ENCODE peak calls at places on chromosomes 5 and 9, in seven cellular contexts. U is IMR-90, P is neuronal stem cell, N is mesenchymal stem cell, L is trophoblast cell, Q is mesendoderm, B is H1. K is an unnamed sample.

GRCh38 chr5:41414598-41414997 is 95.8 kb downstream of the PLCXD3 start:
- DNase-seq in P (no peak), B (no peak), N (peak; percentile 81), L (peak; percentile 69), Q (peak; percentile 54), U (peak; percentile 96), K (no peak)

GRCh38 chr9:20373263-20373662 is 249.0 kb downstream of the MLLT3 start:
- DNase-seq in Q (no peak), B (no peak), U (no peak), P (no peak), L (no peak), N (no peak), K (no peak)

GRCh38 chr9:20994486-20994885 is 37.0 kb downstream of the HACD4 start:
- DNase-seq in B (no peak), P (no peak), L (no peak), U (no peak), Q (no peak), N (no peak), K (no peak)

GRCh38 chr5:151234476-151235238 is 10.8 kb upstream of the CCDC69 start:
- DNase-seq in U (peak; percentile 41), L (no peak), Q (no peak), B (no peak), P (no peak), N (peak; percentile 69), K (no peak)

GRCh38 chr9:99259231-99259918 is 37.3 kb downstream of the SEC61B start:
- DNase-seq in N (no peak), Q (peak; percentile 32), U (no peak), P (no peak), B (peak; percentile 67), L (no peak), K (peak; percentile 61)

GRCh38 chr5:132019857-132020555 is 8.5 kb upstream of the ACSL6 start:
- DNase-seq in U (no peak), B (no peak), N (no peak), Q (no peak), L (no peak), P (no peak), K (no peak)

GRCh38 chr5:59813761-59814562 is 79.6 kb downstream of the PDE4D start:
- DNase-seq in L (peak; percentile 92), Q (peak; percentile 80), P (peak; percentile 54), U (peak; percentile 67), B (peak; percentile 60), N (peak; percentile 82), K (no peak)

GRCh38 chr9:38226491-38226951 is 157.5 kb upstream of the SHB start:
- DNase-seq in P (no peak), L (peak; percentile 87), U (peak; percentile 4), Q (peak; percentile 75), B (no peak), N (no peak), K (peak; percentile 50)

GRCh38 chr9:89036862-89037261 is 45.6 kb downstream of the S1PR3 start:
- DNase-seq in N (no peak), B (no peak), Q (no peak), U (no peak), L (no peak), P (no peak), K (no peak)

GRCh38 chr5:69209607-69210006 is 20.2 kb downstream of the CENPH start:
- DNase-seq in U (peak; percentile 42), N (no peak), Q (no peak), B (no peak), L (peak; percentile 27), P (no peak), K (no peak)

GRCh38 chr9:134128727-134129679 is 6.9 kb upstream of the WDR5 start:
- DNase-seq in N (no peak), P (no peak), Q (no peak), B (no peak), L (peak; percentile 44), U (no peak), K (no peak)

GRCh38 chr9:15468113-15468512 is 42.7 kb downstream of the PSIP1 start:
- DNase-seq in L (no peak), N (peak; percentile 12), Q (no peak), B (no peak), U (peak; percentile 10), P (no peak), K (no peak)

GRCh38 chr9:137786511-137786920 is 91.1 kb upstream of the CACNA1B start:
- DNase-seq in U (peak; percentile 19), B (no peak), L (no peak), P (no peak), Q (no peak), N (no peak), K (no peak)
- H2BK5ac ChIP-seq in U (no peak overlapping the region), B (no peak overlapping the region), L (no peak overlapping the region), P (no peak overlapping the region), Q (no peak overlapping the region), N (no peak overlapping the region), K (no peak overlapping the region)

GRCh38 chr5:37979559-37979958 is 139.7 kb upstream of the GDNF start:
- DNase-seq in Q (no peak), N (no peak), B (no peak), U (no peak), L (no peak), P (no peak), K (no peak)

GRCh38 chr5:37989884-37990283 is 150.0 kb upstream of the GDNF start:
- DNase-seq in Q (no peak), U (no peak), N (no peak), B (no peak), P (no peak), L (no peak), K (no peak)

GRCh38 chr5:37988454-37989046 is 148.7 kb upstream of the GDNF start:
- DNase-seq in B (no peak), U (no peak), L (no peak), Q (no peak), P (no peak), N (peak; percentile 22), K (no peak)

GRCh38 chr5:37983463-37983862 is 143.6 kb upstream of the GDNF start:
- DNase-seq in U (no peak), L (no peak), N (no peak), Q (no peak), B (no peak), P (no peak), K (no peak)

GRCh38 chr5:37984300-37984699 is 144.5 kb upstream of the GDNF start:
- DNase-seq in L (no peak), B (no peak), P (no peak), U (no peak), N (no peak), Q (no peak), K (no peak)
- H3K18ac ChIP-seq in L (no peak overlapping the region), B (no peak overlapping the region), P (no peak overlapping the region), U (no peak overlapping the region), N (no peak overlapping the region), Q (no peak overlapping the region), K (no peak overlapping the region)

DNA sequence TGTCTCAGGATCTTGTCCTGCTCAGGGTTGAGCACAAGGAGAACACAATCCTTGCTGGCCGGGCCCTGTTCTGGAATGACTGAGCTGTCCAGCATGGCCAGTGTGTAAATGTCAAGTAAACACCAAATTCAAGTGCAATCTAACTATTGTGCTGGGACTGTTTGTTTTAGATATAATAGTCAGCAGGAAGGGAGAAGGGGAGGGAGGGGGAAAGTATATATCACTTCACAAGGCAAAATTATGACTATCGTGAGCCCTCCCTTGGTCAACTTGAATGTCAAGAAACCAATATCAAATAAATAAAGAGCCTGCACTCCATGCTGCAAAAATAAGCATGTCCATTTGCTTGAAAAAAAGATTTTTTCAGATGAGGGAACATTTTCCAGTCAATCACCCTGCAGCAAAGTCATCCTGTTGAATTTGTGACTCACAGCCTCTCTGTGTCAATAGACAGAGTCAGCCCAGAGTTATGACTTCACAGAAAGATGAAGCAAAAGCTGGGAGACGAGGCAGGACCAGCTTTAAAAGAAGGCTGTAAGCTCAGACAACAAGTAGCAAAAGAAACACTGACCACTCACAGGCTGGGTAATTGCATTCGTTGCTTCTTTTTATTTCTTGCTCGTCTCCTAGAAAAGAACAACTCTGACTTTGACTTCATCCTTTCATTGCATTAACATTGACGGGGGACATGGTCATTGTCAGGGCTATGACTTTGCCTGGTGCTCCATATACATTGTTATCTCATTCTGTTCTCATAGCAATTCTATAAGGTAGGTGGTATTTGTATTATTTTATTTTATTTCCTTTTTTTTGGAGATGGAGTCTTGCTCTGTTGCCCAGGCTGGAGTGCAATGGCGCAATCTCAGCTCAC is 15.3 kb upstream of the KLF4 start:
- DNase-seq in U (peak; percentile 93), L (no peak), B (no peak), P (no peak), N (peak; percentile 90), Q (no peak), K (no peak)
- H2BK5ac ChIP-seq in U (peak overlapping the region; percentile 64), L (no peak overlapping the region), B (no peak overlapping the region), P (no peak overlapping the region), N (no peak overlapping the region), Q (no peak overlapping the region), K (no peak overlapping the region)

DNA sequence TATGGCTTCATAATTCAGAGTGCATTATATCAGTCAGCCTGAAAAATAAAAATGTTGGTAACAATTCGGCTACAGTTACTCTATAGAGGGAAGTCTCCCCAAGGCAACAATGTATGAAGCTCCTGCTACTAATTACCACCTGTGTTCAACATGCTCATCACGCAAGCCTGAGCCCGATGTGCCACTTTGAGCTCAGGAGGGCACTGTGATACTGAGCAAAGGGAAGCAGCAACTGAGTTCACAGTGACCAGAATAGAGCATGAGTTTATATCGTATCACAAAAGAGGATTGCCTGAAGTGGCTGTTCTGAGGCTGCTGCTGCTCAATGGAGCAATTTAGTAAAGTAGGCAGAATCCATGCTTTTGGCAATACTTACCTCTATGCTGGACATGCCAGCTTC is 202.0 kb upstream of the HAPLN1 start:
- DNase-seq in N (no peak), B (no peak), Q (no peak), U (no peak), L (no peak), P (no peak), K (no peak)
- H3K18ac ChIP-seq in N (no peak overlapping the region), B (no peak overlapping the region), Q (no peak overlapping the region), U (peak overlapping the region; percentile 75), L (no peak overlapping the region), P (no peak overlapping the region), K (no peak overlapping the region)

GRCh38 chr5:5885782-5886181 is 463.3 kb downstream of the ICE1 start:
- DNase-seq in N (no peak), Q (no peak), L (no peak), P (no peak), B (no peak), U (no peak), K (no peak)
- H2BK5ac ChIP-seq in N (no peak overlapping the region), Q (no peak overlapping the region), L (no peak overlapping the region), P (no peak overlapping the region), B (no peak overlapping the region), U (no peak overlapping the region), K (no peak overlapping the region)

GRCh38 chr5:81203729-81204128 is 29.4 kb upstream of the CKMT2 start:
- DNase-seq in L (no peak), N (no peak), Q (no peak), U (no peak), P (no peak), B (no peak), K (no peak)
- H3K18ac ChIP-seq in L (no peak overlapping the region), N (no peak overlapping the region), Q (no peak overlapping the region), U (no peak overlapping the region), P (no peak overlapping the region), B (no peak overlapping the region), K (no peak overlapping the region)